ENCODE peak calls at places on chromosomes 3 and 15, in ten cellular contexts. Q is posterior vena cava, M is NCI-H774, I is colonic mucosa, Y is HEK293T, X is activated T-cell treated with anti-CD3 and anti-CD28 coated beads for 1 hour, G is AG10803, L is cardiac fibroblast, U is HuH-7, W is GM10248. A is an unnamed sample.
A peak's percentile ranks its signal among the peaks of the same experiment; 100 is the strongest.

GRCh38 chr3:71425491-71426071 is 157.9 kb downstream of the FOXP1 start:
- DNase-seq in Q (no peak), M (no peak), I (no peak), Y (no peak), X (no peak), G (peak; percentile 91), L (peak; percentile 31), U (no peak), W (no peak), A (no peak)

GRCh38 chr3:31516757-31517156 is 16.0 kb upstream of the STT3B start:
- DNase-seq in Q (no peak), M (no peak), I (no peak), Y (no peak), X (no peak), G (no peak), L (no peak), U (no peak), W (no peak), A (no peak)

GRCh38 chr15:60006203-60006782 is 2.2 kb downstream of the FOXB1 start:
- DNase-seq in Q (no peak), M (peak; percentile 51), I (peak; percentile 36), Y (peak; percentile 57), X (peak; percentile 53), G (peak; percentile 15), L (peak; percentile 32), U (no peak), W (peak; percentile 51), A (peak; percentile 79)

GRCh38 chr3:50472958-50473357 is 30.5 kb downstream of the CACNA2D2 start:
- DNase-seq in Q (no peak), M (no peak), I (no peak), Y (no peak), X (no peak), G (no peak), L (no peak), U (no peak), W (no peak), A (no peak)

GRCh38 chr3:122183521-122183892 is at the start of gene CASR:
- DNase-seq in Q (no peak), M (no peak), I (no peak), Y (no peak), X (no peak), G (no peak), L (peak; percentile 3), U (no peak), W (peak; percentile 23), A (no peak)

GRCh38 chr15:74746389-74746788 is 2.3 kb upstream of the CYP1A2 start:
- DNase-seq in Q (no peak), M (no peak), I (no peak), Y (no peak), X (no peak), G (no peak), L (no peak), U (no peak), W (no peak), A (no peak)

GRCh38 chr3:184631339-184631965 is 69.9 kb downstream of the EPHB3 start:
- DNase-seq in Q (peak; percentile 54), M (no peak), I (no peak), Y (no peak), X (no peak), G (peak; percentile 30), L (no peak), U (no peak), W (no peak), A (no peak)

GRCh38 chr3:177596248-177596821 is 399.1 kb upstream of the TBL1XR1 start:
- DNase-seq in Q (no peak), M (no peak), I (no peak), Y (no peak), X (no peak), G (no peak), L (peak; percentile 59), U (no peak), W (no peak), A (no peak)

GRCh38 chr3:127817331-127817821 is 4.9 kb downstream of the MGLL start:
- DNase-seq in Q (no peak), M (no peak), I (peak; percentile 79), Y (no peak), X (no peak), G (peak; percentile 83), L (peak; percentile 92), U (peak; percentile 81), W (no peak), A (no peak)

GRCh38 chr15:43266834-43267233 is at the start of gene TGM5:
- DNase-seq in Q (no peak), M (no peak), I (no peak), Y (no peak), X (no peak), G (no peak), L (no peak), U (no peak), W (no peak), A (no peak)

GRCh38 chr3:120022729-120023128 is 71.5 kb downstream of the GSK3B start:
- DNase-seq in Q (no peak), M (no peak), I (no peak), Y (no peak), X (no peak), G (no peak), L (peak; percentile 60), U (no peak), W (no peak), A (no peak)

GRCh38 chr3:24377218-24377993 is 117.2 kb downstream of the THRB start:
- DNase-seq in Q (no peak), M (no peak), I (no peak), Y (no peak), X (no peak), G (no peak), L (peak; percentile 64), U (no peak), W (no peak), A (no peak)

GRCh38 chr3:63611382-63611781 is 41.1 kb upstream of the SNTN start:
- DNase-seq in Q (no peak), M (no peak), I (no peak), Y (no peak), X (no peak), G (peak; percentile 6), L (peak; percentile 3), U (no peak), W (no peak), A (no peak)

GRCh38 chr3:187318819-187319616 is 27.5 kb upstream of the MASP1 start:
- DNase-seq in Q (no peak), M (peak; percentile 64), I (peak; percentile 44), Y (peak; percentile 42), X (peak; percentile 8), G (peak; percentile 92), L (peak; percentile 82), U (peak; percentile 28), W (peak; percentile 42), A (peak; percentile 12)

GRCh38 chr3:58210761-58211477 is at the start of gene DNASE1L3:
- DNase-seq in Q (peak; percentile 85), M (no peak), I (no peak), Y (no peak), X (no peak), G (no peak), L (no peak), U (no peak), W (no peak), A (no peak)

GRCh38 chr3:177824190-177824786 is 627.0 kb upstream of the TBL1XR1 start:
- DNase-seq in Q (peak; percentile 88), M (peak; percentile 54), I (peak; percentile 67), Y (no peak), X (no peak), G (peak; percentile 58), L (peak; percentile 79), U (peak; percentile 65), W (no peak), A (no peak)

GRCh38 chr3:69426905-69427304 is 41.0 kb upstream of the FRMD4B start:
- DNase-seq in Q (no peak), M (no peak), I (no peak), Y (no peak), X (no peak), G (no peak), L (no peak), U (no peak), W (no peak), A (no peak)

GRCh38 chr15:63628123-63628822 is 31.1 kb downstream of the FBXL22 start:
- DNase-seq in Q (no peak), M (no peak), I (no peak), Y (no peak), X (no peak), G (peak; percentile 10), L (no peak), U (no peak), W (no peak), A (no peak)